ENCODE peak calls at places on chromosomes 2 and 18, in ten cellular contexts. One of them, this sample, is unnamed.

GRCh38 chr2:216740557-216741222 is 45.3 kb upstream of the IGFBP5 start:
- DNase-seq in dorsolateral prefrontal cortex: no peak
- DNase-seq in brain microvascular endothelial cell: no peak
- DNase-seq in esophagus muscularis mucosa: no peak
- DNase-seq in OCI-LY7: no peak
- DNase-seq in HCT116: no peak
- DNase-seq in AG04449: no peak
- DNase-seq in tibial artery: no peak
- DNase-seq in cardiac fibroblast: peak
- DNase-seq in psoas muscle: no peak
- DNase-seq in this sample: no peak

GRCh38 chr18:70181015-70181414 is 24.5 kb downstream of the RTTN start:
- DNase-seq in dorsolateral prefrontal cortex: no peak
- DNase-seq in brain microvascular endothelial cell: peak
- DNase-seq in esophagus muscularis mucosa: no peak
- DNase-seq in OCI-LY7: no peak
- DNase-seq in HCT116: peak
- DNase-seq in AG04449: peak
- DNase-seq in tibial artery: no peak
- DNase-seq in cardiac fibroblast: peak
- DNase-seq in psoas muscle: no peak
- DNase-seq in this sample: no peak

GRCh38 chr2:142952793-142953192 is 75.3 kb downstream of the KYNU start:
- DNase-seq in dorsolateral prefrontal cortex: no peak
- DNase-seq in brain microvascular endothelial cell: no peak
- DNase-seq in esophagus muscularis mucosa: no peak
- DNase-seq in OCI-LY7: no peak
- DNase-seq in HCT116: no peak
- DNase-seq in AG04449: no peak
- DNase-seq in tibial artery: no peak
- DNase-seq in cardiac fibroblast: no peak
- DNase-seq in psoas muscle: no peak
- DNase-seq in this sample: no peak

GRCh38 chr2:239443666-239444567 is 43.1 kb upstream of the HDAC4 start:
- DNase-seq in dorsolateral prefrontal cortex: no peak
- DNase-seq in brain microvascular endothelial cell: no peak
- DNase-seq in esophagus muscularis mucosa: peak
- DNase-seq in OCI-LY7: no peak
- DNase-seq in HCT116: no peak
- DNase-seq in AG04449: no peak
- DNase-seq in tibial artery: no peak
- DNase-seq in cardiac fibroblast: peak
- DNase-seq in psoas muscle: no peak
- DNase-seq in this sample: no peak

GRCh38 chr2:69298862-69299261 is 88.2 kb downstream of the GFPT1 start:
- DNase-seq in dorsolateral prefrontal cortex: no peak
- DNase-seq in brain microvascular endothelial cell: peak
- DNase-seq in esophagus muscularis mucosa: no peak
- DNase-seq in OCI-LY7: no peak
- DNase-seq in HCT116: no peak
- DNase-seq in AG04449: no peak
- DNase-seq in tibial artery: no peak
- DNase-seq in cardiac fibroblast: peak
- DNase-seq in psoas muscle: no peak
- DNase-seq in this sample: no peak

GRCh38 chr2:96684883-96685282 is 42.3 kb downstream of the FER1L5 start:
- DNase-seq in dorsolateral prefrontal cortex: no peak
- DNase-seq in brain microvascular endothelial cell: no peak
- DNase-seq in esophagus muscularis mucosa: no peak
- DNase-seq in OCI-LY7: no peak
- DNase-seq in HCT116: no peak
- DNase-seq in AG04449: no peak
- DNase-seq in tibial artery: peak
- DNase-seq in cardiac fibroblast: no peak
- DNase-seq in psoas muscle: no peak
- DNase-seq in this sample: no peak

GRCh38 chr2:64463784-64464183 is 9.8 kb downstream of the LGALSL start:
- DNase-seq in dorsolateral prefrontal cortex: no peak
- DNase-seq in brain microvascular endothelial cell: peak
- DNase-seq in esophagus muscularis mucosa: no peak
- DNase-seq in OCI-LY7: no peak
- DNase-seq in HCT116: no peak
- DNase-seq in AG04449: no peak
- DNase-seq in tibial artery: no peak
- DNase-seq in cardiac fibroblast: peak
- DNase-seq in psoas muscle: no peak
- DNase-seq in this sample: peak

GRCh38 chr2:36770542-36771287 is 74.2 kb downstream of the VIT start:
- DNase-seq in dorsolateral prefrontal cortex: no peak
- DNase-seq in brain microvascular endothelial cell: peak
- DNase-seq in esophagus muscularis mucosa: no peak
- DNase-seq in OCI-LY7: peak
- DNase-seq in HCT116: peak
- DNase-seq in AG04449: no peak
- DNase-seq in tibial artery: no peak
- DNase-seq in cardiac fibroblast: peak
- DNase-seq in psoas muscle: peak
- DNase-seq in this sample: no peak

GRCh38 chr18:74819433-74820059 is 221.9 kb downstream of the ZNF407 start:
- DNase-seq in dorsolateral prefrontal cortex: no peak
- DNase-seq in brain microvascular endothelial cell: no peak
- DNase-seq in esophagus muscularis mucosa: no peak
- DNase-seq in OCI-LY7: peak
- DNase-seq in HCT116: no peak
- DNase-seq in AG04449: no peak
- DNase-seq in tibial artery: no peak
- DNase-seq in cardiac fibroblast: no peak
- DNase-seq in psoas muscle: no peak
- DNase-seq in this sample: no peak

GRCh38 chr2:36708119-36708741 is 11.7 kb downstream of the VIT start:
- DNase-seq in dorsolateral prefrontal cortex: no peak
- DNase-seq in brain microvascular endothelial cell: peak
- DNase-seq in esophagus muscularis mucosa: peak
- DNase-seq in OCI-LY7: no peak
- DNase-seq in HCT116: peak
- DNase-seq in AG04449: peak
- DNase-seq in tibial artery: no peak
- DNase-seq in cardiac fibroblast: no peak
- DNase-seq in psoas muscle: no peak
- DNase-seq in this sample: no peak

GRCh38 chr2:46074501-46074900 is 222.7 kb upstream of the EPAS1 start:
- DNase-seq in dorsolateral prefrontal cortex: no peak
- DNase-seq in brain microvascular endothelial cell: no peak
- DNase-seq in esophagus muscularis mucosa: no peak
- DNase-seq in OCI-LY7: no peak
- DNase-seq in HCT116: no peak
- DNase-seq in AG04449: no peak
- DNase-seq in tibial artery: no peak
- DNase-seq in cardiac fibroblast: no peak
- DNase-seq in psoas muscle: no peak
- DNase-seq in this sample: no peak

GRCh38 chr18:42636309-42636708 is 479.2 kb downstream of the RIT2 start:
- DNase-seq in dorsolateral prefrontal cortex: no peak
- DNase-seq in brain microvascular endothelial cell: no peak
- DNase-seq in esophagus muscularis mucosa: no peak
- DNase-seq in OCI-LY7: no peak
- DNase-seq in HCT116: no peak
- DNase-seq in AG04449: no peak
- DNase-seq in tibial artery: no peak
- DNase-seq in cardiac fibroblast: no peak
- DNase-seq in psoas muscle: no peak
- DNase-seq in this sample: no peak

GRCh38 chr2:8550932-8551621 is 130.8 kb upstream of the ID2 start:
- DNase-seq in dorsolateral prefrontal cortex: no peak
- DNase-seq in brain microvascular endothelial cell: no peak
- DNase-seq in esophagus muscularis mucosa: no peak
- DNase-seq in OCI-LY7: no peak
- DNase-seq in HCT116: no peak
- DNase-seq in AG04449: no peak
- DNase-seq in tibial artery: peak
- DNase-seq in cardiac fibroblast: no peak
- DNase-seq in psoas muscle: peak
- DNase-seq in this sample: no peak

GRCh38 chr2:65818873-65819451 is 386.6 kb upstream of the SPRED2 start:
- DNase-seq in dorsolateral prefrontal cortex: no peak
- DNase-seq in brain microvascular endothelial cell: no peak
- DNase-seq in esophagus muscularis mucosa: peak
- DNase-seq in OCI-LY7: no peak
- DNase-seq in HCT116: no peak
- DNase-seq in AG04449: no peak
- DNase-seq in tibial artery: no peak
- DNase-seq in cardiac fibroblast: no peak
- DNase-seq in psoas muscle: no peak
- DNase-seq in this sample: no peak

GRCh38 chr2:141959016-141959415 is 171.8 kb downstream of the LRP1B start:
- DNase-seq in dorsolateral prefrontal cortex: no peak
- DNase-seq in brain microvascular endothelial cell: no peak
- DNase-seq in esophagus muscularis mucosa: no peak
- DNase-seq in OCI-LY7: no peak
- DNase-seq in HCT116: no peak
- DNase-seq in AG04449: no peak
- DNase-seq in tibial artery: no peak
- DNase-seq in cardiac fibroblast: no peak
- DNase-seq in psoas muscle: no peak
- DNase-seq in this sample: no peak

GRCh38 chr2:232655392-232655791 is 22.0 kb downstream of the EFHD1 start:
- DNase-seq in dorsolateral prefrontal cortex: no peak
- DNase-seq in brain microvascular endothelial cell: no peak
- DNase-seq in esophagus muscularis mucosa: no peak
- DNase-seq in OCI-LY7: no peak
- DNase-seq in HCT116: no peak
- DNase-seq in AG04449: no peak
- DNase-seq in tibial artery: peak
- DNase-seq in cardiac fibroblast: no peak
- DNase-seq in psoas muscle: peak
- DNase-seq in this sample: no peak

GRCh38 chr2:232662486-232663260 is 29.3 kb downstream of the EFHD1 start:
- DNase-seq in dorsolateral prefrontal cortex: no peak
- DNase-seq in brain microvascular endothelial cell: no peak
- DNase-seq in esophagus muscularis mucosa: no peak
- DNase-seq in OCI-LY7: no peak
- DNase-seq in HCT116: no peak
- DNase-seq in AG04449: no peak
- DNase-seq in tibial artery: no peak
- DNase-seq in cardiac fibroblast: no peak
- DNase-seq in psoas muscle: peak
- DNase-seq in this sample: no peak

GRCh38 chr2:232653441-232653840 is 20.0 kb downstream of the EFHD1 start:
- DNase-seq in dorsolateral prefrontal cortex: no peak
- DNase-seq in brain microvascular endothelial cell: no peak
- DNase-seq in esophagus muscularis mucosa: no peak
- DNase-seq in OCI-LY7: no peak
- DNase-seq in HCT116: no peak
- DNase-seq in AG04449: no peak
- DNase-seq in tibial artery: no peak
- DNase-seq in cardiac fibroblast: no peak
- DNase-seq in psoas muscle: no peak
- DNase-seq in this sample: no peak

GRCh38 chr2:232659359-232659758 is 26.0 kb downstream of the EFHD1 start:
- DNase-seq in dorsolateral prefrontal cortex: no peak
- DNase-seq in brain microvascular endothelial cell: no peak
- DNase-seq in esophagus muscularis mucosa: no peak
- DNase-seq in OCI-LY7: no peak
- DNase-seq in HCT116: no peak
- DNase-seq in AG04449: no peak
- DNase-seq in tibial artery: no peak
- DNase-seq in cardiac fibroblast: no peak
- DNase-seq in psoas muscle: peak
- DNase-seq in this sample: no peak

DNA sequence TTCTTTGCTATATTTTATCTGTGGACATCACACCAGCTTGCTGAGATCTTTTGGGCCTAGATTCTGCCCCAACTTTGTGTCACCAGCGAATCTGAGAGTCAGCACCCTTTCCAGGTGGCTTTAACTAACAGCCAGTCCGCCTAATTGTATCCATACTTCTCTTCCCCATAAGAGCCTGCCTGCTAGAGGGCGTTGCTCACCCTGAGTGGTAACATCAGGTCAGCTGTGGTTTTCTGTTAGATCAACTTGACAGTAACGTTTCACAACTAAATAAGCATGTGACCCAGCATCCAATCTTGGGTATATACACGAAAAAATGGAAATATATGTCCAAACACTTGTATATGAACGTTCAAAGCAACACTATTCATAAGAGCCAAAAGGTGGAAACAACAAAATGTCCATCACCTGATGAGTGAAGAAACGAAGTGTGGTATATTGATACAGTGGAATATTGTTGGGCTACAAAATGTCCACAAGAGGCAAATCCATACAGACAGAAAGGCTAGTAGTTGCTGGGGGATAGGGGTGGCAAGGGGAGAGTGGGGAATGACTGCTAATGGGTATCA is 24.9 kb downstream of the EFHD1 start:
- DNase-seq in dorsolateral prefrontal cortex: no peak
- DNase-seq in brain microvascular endothelial cell: no peak
- DNase-seq in esophagus muscularis mucosa: no peak
- DNase-seq in OCI-LY7: peak
- DNase-seq in HCT116: peak
- DNase-seq in AG04449: no peak
- DNase-seq in tibial artery: no peak
- DNase-seq in cardiac fibroblast: no peak
- DNase-seq in psoas muscle: no peak
- DNase-seq in this sample: no peak
- H3K4me3 ChIP-seq in dorsolateral prefrontal cortex: no peak
- H3K4me3 ChIP-seq in brain microvascular endothelial cell: no peak
- H3K4me3 ChIP-seq in esophagus muscularis mucosa: no peak
- H3K4me3 ChIP-seq in OCI-LY7: no peak
- H3K4me3 ChIP-seq in HCT116: no peak
- H3K4me3 ChIP-seq in AG04449: no peak
- H3K4me3 ChIP-seq in tibial artery: no peak
- H3K4me3 ChIP-seq in cardiac fibroblast: no peak
- H3K4me3 ChIP-seq in psoas muscle: no peak
- H3K4me3 ChIP-seq in this sample: no peak

GRCh38 chr2:43104763-43105162 is 121.6 kb downstream of the ZFP36L2 start:
- DNase-seq in dorsolateral prefrontal cortex: no peak
- DNase-seq in brain microvascular endothelial cell: no peak
- DNase-seq in esophagus muscularis mucosa: no peak
- DNase-seq in OCI-LY7: no peak
- DNase-seq in HCT116: no peak
- DNase-seq in AG04449: no peak
- DNase-seq in tibial artery: peak
- DNase-seq in cardiac fibroblast: no peak
- DNase-seq in psoas muscle: no peak
- DNase-seq in this sample: no peak
- TF ChIP-seq CTCF in dorsolateral prefrontal cortex: no peak
- TF ChIP-seq CTCF in brain microvascular endothelial cell: no peak
- TF ChIP-seq CTCF in esophagus muscularis mucosa: no peak
- TF ChIP-seq CTCF in OCI-LY7: peak
- TF ChIP-seq CTCF in HCT116: no peak
- TF ChIP-seq CTCF in AG04449: no peak
- TF ChIP-seq CTCF in tibial artery: no peak
- TF ChIP-seq CTCF in cardiac fibroblast: no peak
- TF ChIP-seq CTCF in psoas muscle: no peak
- TF ChIP-seq CTCF in this sample: no peak

GRCh38 chr18:36066001-36066400 is 1.4 kb downstream of the RPRD1A start:
- DNase-seq in dorsolateral prefrontal cortex: no peak
- DNase-seq in brain microvascular endothelial cell: no peak
- DNase-seq in esophagus muscularis mucosa: no peak
- DNase-seq in OCI-LY7: no peak
- DNase-seq in HCT116: no peak
- DNase-seq in AG04449: no peak
- DNase-seq in tibial artery: no peak
- DNase-seq in cardiac fibroblast: peak
- DNase-seq in psoas muscle: no peak
- DNase-seq in this sample: peak
- H3K4me3 ChIP-seq in dorsolateral prefrontal cortex: peak
- H3K4me3 ChIP-seq in brain microvascular endothelial cell: peak
- H3K4me3 ChIP-seq in esophagus muscularis mucosa: peak
- H3K4me3 ChIP-seq in OCI-LY7: peak
- H3K4me3 ChIP-seq in HCT116: peak
- H3K4me3 ChIP-seq in AG04449: peak
- H3K4me3 ChIP-seq in tibial artery: peak
- H3K4me3 ChIP-seq in cardiac fibroblast: peak
- H3K4me3 ChIP-seq in psoas muscle: peak
- H3K4me3 ChIP-seq in this sample: peak

GRCh38 chr2:198117397-198118041 is 313.1 kb downstream of the PLCL1 start:
- DNase-seq in dorsolateral prefrontal cortex: no peak
- DNase-seq in brain microvascular endothelial cell: no peak
- DNase-seq in esophagus muscularis mucosa: no peak
- DNase-seq in OCI-LY7: no peak
- DNase-seq in HCT116: no peak
- DNase-seq in AG04449: no peak
- DNase-seq in tibial artery: no peak
- DNase-seq in cardiac fibroblast: no peak
- DNase-seq in psoas muscle: no peak
- DNase-seq in this sample: no peak
- TF ChIP-seq CTCF in dorsolateral prefrontal cortex: no peak
- TF ChIP-seq CTCF in brain microvascular endothelial cell: no peak
- TF ChIP-seq CTCF in esophagus muscularis mucosa: no peak
- TF ChIP-seq CTCF in OCI-LY7: no peak
- TF ChIP-seq CTCF in HCT116: no peak
- TF ChIP-seq CTCF in AG04449: no peak
- TF ChIP-seq CTCF in tibial artery: no peak
- TF ChIP-seq CTCF in cardiac fibroblast: no peak
- TF ChIP-seq CTCF in psoas muscle: no peak
- TF ChIP-seq CTCF in this sample: no peak